ENCODE peak calls at places on chromosomes 3 and 15, in ten cellular contexts. B, Z, S, K, I, T, U, L, W and D are unnamed samples.

GRCh38 chr3:125651246-125651645 is 55.9 kb upstream of the OSBPL11 start:
- DNase-seq in B (no peak), Z (no peak), S (no peak), K (peak), I (no peak), T (no peak), U (peak), L (no peak), W (no peak), D (no peak)

GRCh38 chr3:19702416-19703078 is 231.5 kb downstream of the EFHB start:
- DNase-seq in B (no peak), Z (no peak), S (no peak), K (no peak), I (no peak), T (no peak), U (no peak), L (no peak), W (peak), D (no peak)

GRCh38 chr15:40495516-40495915 is 24.7 kb downstream of the CHST14 start:
- DNase-seq in B (no peak), Z (no peak), S (no peak), K (no peak), I (no peak), T (no peak), U (no peak), L (no peak), W (no peak), D (no peak)

GRCh38 chr15:101505610-101506337 is 16.3 kb upstream of the PCSK6 start:
- DNase-seq in B (no peak), Z (no peak), S (no peak), K (no peak), I (no peak), T (no peak), U (no peak), L (no peak), W (no peak), D (no peak)

GRCh38 chr3:196995027-196995426 is 26.4 kb upstream of the PIGZ start:
- DNase-seq in B (no peak), Z (no peak), S (no peak), K (no peak), I (no peak), T (no peak), U (no peak), L (no peak), W (no peak), D (no peak)

GRCh38 chr15:64110945-64111678 is 15.3 kb downstream of the SNX1 start:
- DNase-seq in B (no peak), Z (peak), S (no peak), K (no peak), I (no peak), T (no peak), U (no peak), L (no peak), W (no peak), D (no peak)

GRCh38 chr3:21839592-21839991 is 88.6 kb upstream of the ZNF385D start:
- DNase-seq in B (no peak), Z (no peak), S (peak), K (peak), I (peak), T (no peak), U (peak), L (no peak), W (peak), D (no peak)

GRCh38 chr15:42088801-42089640 is 5.3 kb downstream of the PLA2G4D start:
- DNase-seq in B (no peak), Z (no peak), S (no peak), K (no peak), I (no peak), T (no peak), U (no peak), L (peak), W (no peak), D (no peak)

GRCh38 chr15:73022156-73022555 is 30.1 kb upstream of the NEO1 start:
- DNase-seq in B (no peak), Z (no peak), S (no peak), K (peak), I (no peak), T (no peak), U (no peak), L (no peak), W (no peak), D (peak)

GRCh38 chr3:194277547-194278091 is 73.5 kb downstream of the CPN2 start:
- DNase-seq in B (no peak), Z (no peak), S (peak), K (no peak), I (peak), T (no peak), U (no peak), L (no peak), W (peak), D (peak)

GRCh38 chr3:182470187-182470586 is 323.1 kb upstream of the ATP11B start:
- DNase-seq in B (no peak), Z (no peak), S (no peak), K (no peak), I (no peak), T (no peak), U (no peak), L (no peak), W (no peak), D (no peak)

GRCh38 chr15:39623550-39623931 is 42.7 kb downstream of the THBS1 start:
- DNase-seq in B (no peak), Z (no peak), S (no peak), K (no peak), I (no peak), T (peak), U (no peak), L (peak), W (no peak), D (no peak)

GRCh38 chr3:186277268-186277909 is 84.6 kb downstream of the DGKG start:
- DNase-seq in B (no peak), Z (no peak), S (peak), K (peak), I (no peak), T (no peak), U (no peak), L (no peak), W (peak), D (no peak)

GRCh38 chr3:120139140-120139539 is 44.9 kb upstream of the GSK3B start:
- DNase-seq in B (no peak), Z (no peak), S (no peak), K (no peak), I (no peak), T (no peak), U (no peak), L (no peak), W (no peak), D (no peak)

GRCh38 chr3:147945968-147946519 is 536.9 kb downstream of the ZIC1 start:
- DNase-seq in B (no peak), Z (peak), S (peak), K (peak), I (no peak), T (peak), U (no peak), L (no peak), W (peak), D (peak)

GRCh38 chr3:18372786-18373405 is 52.2 kb downstream of the SATB1 start:
- DNase-seq in B (no peak), Z (no peak), S (no peak), K (no peak), I (no peak), T (no peak), U (no peak), L (no peak), W (no peak), D (no peak)

GRCh38 chr15:28945626-28946215 is 59.9 kb downstream of the APBA2 start:
- DNase-seq in B (no peak), Z (no peak), S (no peak), K (no peak), I (no peak), T (no peak), U (no peak), L (no peak), W (no peak), D (no peak)

GRCh38 chr15:51647128-51647562 is 24.6 kb upstream of the DMXL2 start:
- DNase-seq in B (peak), Z (no peak), S (peak), K (peak), I (peak), T (no peak), U (no peak), L (no peak), W (peak), D (peak)

GRCh38 chr3:137767146-137768020 is 3.3 kb downstream of the SOX14 start:
- DNase-seq in B (no peak), Z (no peak), S (no peak), K (no peak), I (no peak), T (no peak), U (no peak), L (no peak), W (no peak), D (no peak)

GRCh38 chr3:29536016-29536736 is 255.3 kb downstream of the RBMS3 start:
- DNase-seq in B (no peak), Z (no peak), S (no peak), K (no peak), I (no peak), T (no peak), U (no peak), L (no peak), W (no peak), D (no peak)

GRCh38 chr3:168024537-168024941 is 71.2 kb downstream of the GOLIM4 start:
- DNase-seq in B (no peak), Z (no peak), S (no peak), K (peak), I (no peak), T (peak), U (no peak), L (no peak), W (peak), D (no peak)

GRCh38 chr3:54870423-54870822 is 57.4 kb downstream of the LRTM1 start:
- DNase-seq in B (no peak), Z (no peak), S (peak), K (peak), I (no peak), T (no peak), U (no peak), L (no peak), W (no peak), D (peak)

GRCh38 chr3:58391156-58391865 is 42.3 kb downstream of the PDHB start:
- DNase-seq in B (no peak), Z (no peak), S (no peak), K (no peak), I (no peak), T (no peak), U (no peak), L (no peak), W (no peak), D (no peak)

GRCh38 chr3:147409143-147410121 is at the start of gene ZIC1:
- DNase-seq in B (no peak), Z (no peak), S (no peak), K (no peak), I (peak), T (no peak), U (no peak), L (no peak), W (no peak), D (peak)